ENCODE peak calls at places on chromosomes 13 and 19, in seven cellular contexts. K is activated CD4-positive, alpha-beta T cell treated with anti-CD3 and anti-CD28 coated beads, Interleukin-2, amount 10 ng/mL, durations not matched to agents 7 days and 5 days; F is activated naive CD8-positive, alpha-beta T cell treated with anti-CD3 and anti-CD28 coated beads for 36 hours; A is Ammon's horn; L is kidney; E is T-helper 2 cell; R is KBM-7. T is an unnamed sample.

GRCh38 chr19:37928527-37929286 is 21.7 kb downstream of the SIPA1L3 start:
- DNase-seq in K (no peak), F (no peak), A (no peak), L (no peak), E (no peak), R (peak), T (no peak)

GRCh38 chr13:79680485-79680884 is 199.5 kb downstream of the NDFIP2 start:
- DNase-seq in K (no peak), F (no peak), A (no peak), L (no peak), E (no peak), R (no peak), T (no peak)

GRCh38 chr13:51154029-51154555 is 43.0 kb upstream of the C13orf42 start:
- DNase-seq in K (no peak), F (peak), A (no peak), L (no peak), E (peak), R (no peak), T (peak)

GRCh38 chr19:16371540-16371986 is 46.9 kb downstream of the KLF2 start:
- DNase-seq in K (peak), F (peak), A (no peak), L (peak), E (peak), R (peak), T (no peak)

GRCh38 chr19:29858621-29859020 is 46.8 kb downstream of the CCNE1 start:
- DNase-seq in K (no peak), F (no peak), A (no peak), L (no peak), E (no peak), R (no peak), T (no peak)

GRCh38 chr19:43551399-43552197 is 18.6 kb downstream of the ZNF575 start:
- DNase-seq in K (no peak), F (no peak), A (no peak), L (peak), E (no peak), R (no peak), T (no peak)

GRCh38 chr19:48341006-48341405 is 15.7 kb downstream of the EMP3 start:
- DNase-seq in K (no peak), F (no peak), A (no peak), L (no peak), E (no peak), R (no peak), T (peak)

GRCh38 chr19:37217855-37218591 is at the start of gene ZNF383:
- DNase-seq in K (peak), F (peak), A (peak), L (peak), E (peak), R (peak), T (peak)

GRCh38 chr13:77480071-77480470 is 55.4 kb upstream of the SCEL start:
- DNase-seq in K (no peak), F (no peak), A (no peak), L (no peak), E (no peak), R (no peak), T (peak)

GRCh38 chr13:36685912-36686311 is 12.1 kb downstream of the SERTM1 start:
- DNase-seq in K (no peak), F (no peak), A (no peak), L (no peak), E (no peak), R (no peak), T (peak)

GRCh38 chr13:105395041-105395440 is 1140.4 kb downstream of the EFNB2 start:
- DNase-seq in K (no peak), F (no peak), A (no peak), L (no peak), E (no peak), R (no peak), T (no peak)

GRCh38 chr19:46716013-46716671 is 772 bp downstream of the PRKD2 start:
- DNase-seq in K (no peak), F (peak), A (no peak), L (peak), E (peak), R (no peak), T (no peak)

T was measured in choroid plexus epithelial cell.